ENCODE peak calls at places on chromosomes 5 and 9, in nine cellular contexts. R is RWPE2; L is PC-9; P is effector memory CD4-positive, alpha-beta T cell; M is mucosa of descending colon; G is PC-3; X is H9; N is tibial nerve; W is CD4-positive, alpha-beta memory T cell. C is an unnamed sample.

GRCh38 chr5:26121343-26121742 is 917.0 kb downstream of the CDH9 start:
- DNase-seq in R (no peak), L (no peak), P (no peak), M (no peak), G (peak; percentile 11), X (peak; percentile 36), N (peak; percentile 13), W (no peak), C (no peak)

GRCh38 chr5:151917931-151918330 is 6.7 kb downstream of the GLRA1 start:
- DNase-seq in R (no peak), L (no peak), P (no peak), M (no peak), G (no peak), X (no peak), N (no peak), W (no peak), C (no peak)

GRCh38 chr5:133773247-133774202 is 161.2 kb upstream of the FSTL4 start:
- DNase-seq in R (no peak), L (no peak), P (no peak), M (no peak), G (no peak), X (peak; percentile 17), N (no peak), W (no peak), C (no peak)

GRCh38 chr9:92738661-92739081 is 26.0 kb downstream of the BICD2 start:
- DNase-seq in R (peak; percentile 37), L (no peak), P (no peak), M (peak; percentile 37), G (no peak), X (no peak), N (no peak), W (no peak), C (no peak)

GRCh38 chr9:76818271-76818670 is 54.0 kb downstream of the PCA3 start:
- DNase-seq in R (peak; percentile 86), L (peak; percentile 65), P (no peak), M (peak; percentile 58), G (peak; percentile 92), X (peak; percentile 49), N (peak; percentile 24), W (no peak), C (no peak)

GRCh38 chr9:124133752-124134151 is 122.2 kb downstream of the LHX2 start:
- DNase-seq in R (no peak), L (no peak), P (no peak), M (no peak), G (peak; percentile 46), X (peak; percentile 45), N (peak; percentile 26), W (no peak), C (peak; percentile 28)

GRCh38 chr9:111016046-111017026 is 21.9 kb downstream of the LPAR1 start:
- DNase-seq in R (no peak), L (peak; percentile 51), P (no peak), M (no peak), G (peak; percentile 61), X (no peak), N (no peak), W (no peak), C (no peak)

GRCh38 chr9:128152133-128152780 is 3.0 kb downstream of the LCN2 start:
- DNase-seq in R (no peak), L (no peak), P (no peak), M (peak; percentile 45), G (no peak), X (no peak), N (no peak), W (no peak), C (no peak)

DNA sequence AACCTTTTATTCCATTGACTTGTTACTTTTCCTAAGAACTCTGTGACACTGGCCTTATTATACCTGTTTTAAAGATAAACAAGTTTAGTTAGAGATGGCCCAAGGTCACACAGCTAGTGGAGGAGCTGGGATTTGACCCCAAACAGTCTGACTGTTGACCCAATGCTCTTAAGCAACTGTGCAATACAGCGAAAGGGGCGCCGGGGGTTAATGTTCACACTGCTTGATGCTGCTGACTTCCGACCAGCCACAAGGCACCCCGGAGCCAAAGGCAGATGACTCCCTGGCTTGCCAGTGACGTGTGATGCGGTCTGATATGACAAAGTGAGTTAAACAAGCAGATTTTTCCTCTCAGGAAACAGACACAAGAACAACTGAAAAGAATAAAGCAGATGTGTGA is 23.9 kb downstream of the PIK3R1 start:
- DNase-seq in R (no peak), L (no peak), P (peak; percentile 65), M (peak; percentile 86), G (no peak), X (no peak), N (peak; percentile 77), W (peak; percentile 93), C (peak; percentile 80)
- H3K4me1 ChIP-seq in R (peaks cover 8% of the 10 kb centered on the region), L (no peaks in the 10 kb centered on the region), P (peaks cover 37% of the 10 kb centered on the region), M (peaks cover 24% of the 10 kb centered on the region), G (no peaks in the 10 kb centered on the region), X (no peaks in the 10 kb centered on the region), N (peaks cover 54% of the 10 kb centered on the region), W (peaks cover 77% of the 10 kb centered on the region), C (peaks cover 62% of the 10 kb centered on the region)

GRCh38 chr9:89171231-89171630 is 7.4 kb downstream of the SHC3 start:
- DNase-seq in R (no peak), L (no peak), P (no peak), M (no peak), G (no peak), X (no peak), N (no peak), W (no peak), C (no peak)

GRCh38 chr9:89172398-89172797 is 6.2 kb downstream of the SHC3 start:
- DNase-seq in R (no peak), L (no peak), P (no peak), M (no peak), G (no peak), X (no peak), N (no peak), W (no peak), C (no peak)

GRCh38 chr9:89174291-89174690 is 4.3 kb downstream of the SHC3 start:
- DNase-seq in R (no peak), L (no peak), P (no peak), M (no peak), G (no peak), X (no peak), N (no peak), W (no peak), C (no peak)

GRCh38 chr9:89171693-89172092 is 6.9 kb downstream of the SHC3 start:
- DNase-seq in R (no peak), L (no peak), P (no peak), M (no peak), G (peak; percentile 24), X (no peak), N (no peak), W (no peak), C (no peak)

DNA sequence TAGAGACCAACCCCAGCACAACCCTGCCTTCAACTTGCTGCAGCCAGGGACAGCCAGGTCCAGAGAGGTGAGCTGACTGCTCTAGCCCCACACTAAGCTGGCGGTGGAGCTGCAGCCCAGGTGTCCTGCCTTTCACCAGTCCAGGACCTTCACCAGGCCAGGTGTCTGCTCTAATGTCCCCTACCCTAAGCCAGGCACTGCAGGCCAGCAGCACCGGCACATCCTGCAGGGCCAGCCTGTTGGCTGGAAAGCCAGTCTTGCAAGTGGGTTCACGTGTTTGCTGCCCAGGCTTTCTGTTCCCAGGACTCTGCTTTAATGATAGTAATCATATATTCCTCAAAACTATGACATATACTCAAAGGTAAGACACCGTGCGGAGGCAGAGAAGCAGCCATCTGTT is 5.5 kb downstream of the SHC3 start:
- DNase-seq in R (no peak), L (no peak), P (no peak), M (no peak), G (no peak), X (no peak), N (no peak), W (no peak), C (no peak)
- H3K4me1 ChIP-seq in R (no peaks in the 10 kb centered on the region), L (peaks cover 14% of the 10 kb centered on the region), P (no peaks in the 10 kb centered on the region), M (peaks cover 6% of the 10 kb centered on the region), G (no peaks in the 10 kb centered on the region), X (no peaks in the 10 kb centered on the region), N (peaks cover under 1% of the 10 kb centered on the region), W (no peaks in the 10 kb centered on the region), C (no peaks in the 10 kb centered on the region)

GRCh38 chr5:136065588-136065987 is 36.8 kb downstream of the TGFBI start:
- DNase-seq in R (no peak), L (no peak), P (no peak), M (no peak), G (no peak), X (no peak), N (no peak), W (no peak), C (no peak)

GRCh38 chr5:136061630-136062381 is 33.0 kb downstream of the TGFBI start:
- DNase-seq in R (no peak), L (no peak), P (no peak), M (no peak), G (no peak), X (peak; percentile 8), N (no peak), W (no peak), C (no peak)

GRCh38 chr5:136064510-136064909 is 35.7 kb downstream of the TGFBI start:
- DNase-seq in R (no peak), L (no peak), P (no peak), M (no peak), G (peak; percentile 15), X (peak; percentile 32), N (no peak), W (no peak), C (no peak)

GRCh38 chr5:136062563-136063274 is 33.9 kb downstream of the TGFBI start:
- DNase-seq in R (no peak), L (peak; percentile 51), P (no peak), M (no peak), G (peak; percentile 74), X (peak; percentile 43), N (no peak), W (no peak), C (peak; percentile 16)

DNA sequence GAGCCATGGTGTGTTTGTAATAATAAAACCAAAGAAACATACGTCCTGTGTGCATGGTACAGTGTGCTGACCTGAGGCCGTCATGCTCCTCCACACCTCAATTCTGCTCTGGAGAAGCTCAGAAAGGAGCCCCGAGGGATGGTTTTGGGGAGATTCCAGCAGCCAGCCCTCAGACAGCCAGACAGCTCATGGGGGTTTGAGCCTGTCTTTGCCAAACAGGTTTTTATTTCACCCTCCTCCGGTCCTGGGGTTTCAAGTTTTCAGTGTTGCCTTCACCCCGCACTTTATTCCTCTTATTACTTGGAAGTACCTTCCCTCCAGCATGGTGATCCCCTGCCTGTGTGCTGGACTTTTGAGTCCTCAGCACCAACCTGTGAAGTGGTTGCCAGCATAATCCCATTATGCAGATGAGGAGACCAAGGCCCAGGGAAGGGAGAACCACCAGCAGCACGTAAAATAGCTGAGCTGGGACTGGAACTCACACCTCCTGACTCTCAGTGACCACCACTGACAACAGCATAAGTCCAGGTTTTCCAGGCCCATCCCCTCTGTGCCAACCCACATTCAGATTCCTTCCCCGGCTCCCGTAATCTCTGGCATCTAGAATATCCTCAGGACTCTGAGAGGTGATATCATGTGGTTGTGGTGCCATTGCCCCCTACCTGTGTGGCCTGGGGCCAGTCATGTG is 35.1 kb downstream of the TGFBI start:
- DNase-seq in R (no peak), L (no peak), P (no peak), M (no peak), G (no peak), X (peak; percentile 14), N (no peak), W (no peak), C (no peak)
- H3K4me1 ChIP-seq in R (no peaks in the 10 kb centered on the region), L (peaks cover 2% of the 10 kb centered on the region), P (no peaks in the 10 kb centered on the region), M (no peaks in the 10 kb centered on the region), G (peaks cover 4% of the 10 kb centered on the region), X (no peaks in the 10 kb centered on the region), N (peaks cover under 1% of the 10 kb centered on the region), W (no peaks in the 10 kb centered on the region), C (no peaks in the 10 kb centered on the region)

DNA sequence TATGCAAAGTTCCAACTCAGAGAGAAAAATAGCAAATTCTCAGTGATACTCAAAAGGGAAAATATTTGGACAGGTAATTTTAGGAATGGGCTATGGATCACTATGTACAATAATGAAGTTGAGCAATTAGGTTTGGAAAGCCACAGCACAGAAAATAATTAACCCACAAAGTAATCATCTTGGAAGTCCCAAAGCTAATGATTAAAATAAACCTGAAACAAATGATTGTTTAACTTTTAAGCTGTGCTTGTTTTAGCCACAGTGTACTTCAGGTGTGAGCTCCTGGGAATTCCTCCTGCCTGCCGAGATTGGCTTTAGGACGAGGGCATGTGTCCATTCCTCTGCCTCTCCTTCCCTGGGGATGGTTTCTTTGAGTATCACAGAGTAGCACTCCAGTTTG is 403.9 kb downstream of the ZSWIM6 start:
- DNase-seq in R (no peak), L (no peak), P (no peak), M (no peak), G (no peak), X (no peak), N (no peak), W (no peak), C (no peak)
- H3K4me1 ChIP-seq in R (no peaks in the 10 kb centered on the region), L (no peaks in the 10 kb centered on the region), P (no peaks in the 10 kb centered on the region), M (no peaks in the 10 kb centered on the region), G (no peaks in the 10 kb centered on the region), X (peaks cover 13% of the 10 kb centered on the region), N (no peaks in the 10 kb centered on the region), W (no peaks in the 10 kb centered on the region), C (no peaks in the 10 kb centered on the region)

C was measured in CD4-positive, CD25-positive, alpha-beta regulatory T cell.